ENCODE peak calls at places on chromosomes 3 and 15, in six cellular contexts. T is IMR-90; P is cardiac fibroblast; U is H1; I is CD8-positive, alpha-beta memory T cell; C is bronchial epithelial cell. K is an unnamed sample.

GRCh38 chr3:149555941-149556340 is 81.4 kb downstream of the TM4SF4 start:
- DNase-seq in P (peak), U (no peak), C (no peak), I (no peak), T (no peak), K (no peak)

GRCh38 chr3:27356976-27357375 is 12.2 kb downstream of the NEK10 start:
- DNase-seq in C (no peak), T (no peak), P (no peak), I (no peak), U (no peak), K (no peak)

GRCh38 chr3:58556001-58556400 is 19.0 kb upstream of the ACOX2 start:
- DNase-seq in U (no peak), I (no peak), T (no peak), P (no peak), C (no peak), K (no peak)

GRCh38 chr15:89433686-89434085 is 62.7 kb downstream of the RHCG start:
- DNase-seq in I (no peak), P (no peak), U (no peak), T (no peak), C (no peak), K (no peak)

GRCh38 chr3:169822540-169822939 is 9.8 kb upstream of the LRRC34 start:
- DNase-seq in P (no peak), I (no peak), T (no peak), U (no peak), C (no peak), K (no peak)

GRCh38 chr3:115208066-115208750 is 61.1 kb upstream of the ZBTB20 start:
- DNase-seq in U (no peak), T (no peak), I (no peak), P (no peak), C (no peak), K (no peak)

GRCh38 chr3:25620508-25620907 is 44.2 kb downstream of the TOP2B start:
- DNase-seq in U (no peak), C (no peak), T (no peak), I (no peak), P (no peak), K (no peak)

GRCh38 chr3:151434151-151434890 is 26.5 kb downstream of the IGSF10 start:
- DNase-seq in I (no peak), P (peak), T (peak), U (no peak), C (peak), K (peak)

GRCh38 chr3:88188436-88188835 is 38.7 kb downstream of the C3orf38 start:
- DNase-seq in C (no peak), U (no peak), P (peak), T (no peak), I (no peak), K (no peak)

GRCh38 chr3:112604536-112604935 is 36.4 kb downstream of the CCDC80 start:
- DNase-seq in P (peak), U (no peak), T (peak), I (no peak), C (no peak), K (no peak)

GRCh38 chr3:101142160-101142559 is 148.9 kb upstream of the ABI3BP start:
- DNase-seq in I (no peak), U (no peak), T (no peak), P (no peak), C (no peak), K (no peak)

GRCh38 chr15:83284563-83285283 is at the start of gene BNC1:
- DNase-seq in C (peak), U (no peak), T (no peak), I (no peak), P (no peak), K (peak)

GRCh38 chr15:75107905-75108838 is 84.8 kb downstream of the PPCDC start:
- DNase-seq in I (peak), C (peak), P (peak), T (peak), U (no peak), K (peak)

GRCh38 chr3:169286214-169286613 is 377.3 kb downstream of the MECOM start:
- DNase-seq in T (no peak), I (no peak), P (no peak), U (no peak), C (peak), K (peak)

GRCh38 chr3:42746455-42747450 is 26.3 kb downstream of the CCDC13 start:
- DNase-seq in U (no peak), P (no peak), C (no peak), I (no peak), T (peak), K (no peak)
- H3K4me3 ChIP-seq in U (no peak), P (no peak), C (no peak), I (peak), T (no peak), K (no peak)

DNA sequence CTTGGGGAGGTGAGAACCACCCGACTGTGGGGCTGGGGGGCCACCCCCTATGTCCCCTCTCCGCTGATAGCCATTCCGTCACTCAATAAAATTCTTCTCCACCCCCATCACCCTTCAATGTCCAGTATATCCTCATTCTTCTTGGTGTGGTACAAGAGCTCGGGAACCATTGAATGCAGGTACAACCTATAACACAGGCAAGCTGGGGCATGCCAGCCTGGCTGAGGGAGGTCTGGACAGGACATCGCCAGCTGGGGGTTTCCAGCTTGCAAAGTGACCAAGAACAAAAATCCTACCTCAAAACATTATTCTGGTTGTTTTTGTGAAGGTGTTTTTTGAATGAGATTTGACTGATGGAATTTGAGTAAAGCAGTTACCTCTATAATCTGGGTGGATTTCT is 19.6 kb upstream of the BDH1 start:
- DNase-seq in U (no peak), C (peak), P (no peak), T (no peak), I (no peak), K (peak)
- H3K4me3 ChIP-seq in U (peak), C (no peak), P (no peak), T (no peak), I (no peak), K (no peak)

DNA sequence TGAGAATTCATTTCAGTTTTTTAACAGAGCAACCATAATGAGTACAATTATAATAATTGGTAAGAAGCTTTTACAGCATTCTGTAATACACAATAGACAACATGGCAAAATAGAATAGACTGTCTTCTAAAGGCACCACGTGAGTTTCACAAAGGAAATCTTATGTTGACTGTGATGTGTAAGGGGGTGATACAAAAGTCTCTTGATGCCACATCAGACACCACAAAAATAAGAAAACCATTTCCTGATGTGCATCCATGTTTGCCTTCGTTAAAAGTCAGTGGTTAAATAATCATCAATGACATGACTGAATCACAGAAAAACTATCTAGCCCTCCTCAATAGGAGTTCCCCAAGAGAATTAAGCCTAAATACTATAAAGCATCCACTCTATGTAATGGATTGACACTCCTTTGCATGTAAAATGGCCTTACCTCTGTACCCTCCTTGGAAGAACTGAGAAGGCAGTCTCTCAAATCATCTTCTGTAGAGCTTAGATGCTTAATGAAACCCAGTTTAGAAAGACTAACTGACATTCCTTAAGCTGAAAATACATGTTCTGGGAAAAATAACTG is 198.7 kb upstream of the SLC2A2 start:
- DNase-seq in C (no peak), P (no peak), U (no peak), T (no peak), I (no peak), K (no peak)
- H3K4me3 ChIP-seq in C (no peak), P (no peak), U (no peak), T (no peak), I (no peak), K (no peak)

GRCh38 chr3:30658328-30659052 is 52.1 kb downstream of the TGFBR2 start:
- DNase-seq in I (peak), P (peak), U (no peak), T (peak), C (peak), K (peak)
- H3K4me3 ChIP-seq in I (peak), P (no peak), U (no peak), T (peak), C (no peak), K (no peak)

GRCh38 chr15:64702816-64703631 is 72.4 kb downstream of the RBPMS2 start:
- DNase-seq in P (peak), I (peak), C (peak), T (peak), U (peak), K (peak)

GRCh38 chr15:64701051-64701450 is 74.3 kb downstream of the RBPMS2 start:
- DNase-seq in U (no peak), P (no peak), T (no peak), I (no peak), C (no peak), K (no peak)

GRCh38 chr15:64697911-64698369 is 77.4 kb downstream of the RBPMS2 start:
- DNase-seq in U (no peak), I (no peak), P (peak), T (peak), C (peak), K (peak)

GRCh38 chr15:64701482-64701881 is 73.9 kb downstream of the RBPMS2 start:
- DNase-seq in I (no peak), U (no peak), P (no peak), T (no peak), C (no peak), K (no peak)

DNA sequence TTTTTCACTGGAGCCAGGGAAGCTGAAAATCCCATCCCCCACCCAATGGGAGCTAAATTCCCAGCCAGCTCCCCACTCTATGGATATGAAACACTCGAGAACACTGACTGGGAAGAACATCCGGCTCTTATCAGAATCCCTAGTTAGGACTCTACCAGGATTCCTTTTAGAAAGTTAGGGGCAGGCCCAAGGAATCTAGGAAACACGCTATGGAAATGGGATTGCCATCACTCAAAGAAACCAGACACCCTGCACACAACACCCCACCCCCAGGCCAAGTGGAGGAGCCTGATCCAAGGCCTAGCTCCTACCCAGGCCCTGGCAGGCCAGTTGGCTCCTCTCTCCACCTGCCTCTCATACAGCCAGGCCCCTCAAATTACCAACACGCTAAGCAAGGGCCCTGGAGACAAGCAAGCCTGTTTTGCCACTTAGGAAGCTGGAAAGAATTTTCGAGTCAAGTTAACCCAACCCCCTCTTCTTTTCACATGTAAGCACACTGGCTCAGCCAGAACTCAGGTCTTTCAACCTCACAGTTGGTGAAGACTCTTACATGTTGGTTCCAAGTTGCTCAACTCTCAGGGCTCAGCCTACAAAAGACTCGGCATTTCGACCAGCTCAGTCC is 75.5 kb downstream of the RBPMS2 start:
- DNase-seq in I (no peak), P (peak), C (peak), U (peak), T (peak), K (peak)
- H3K4me3 ChIP-seq in I (no peak), P (no peak), C (no peak), U (peak), T (no peak), K (peak)

K was measured in epithelial cell of esophagus.